ENCODE peak calls at places on chromosomes 6 and 20, in ten cellular contexts. U is A549, F is H54, E is adrenal gland, R is transverse colon, S is HepG2, L is ovary, V is GM12878, B is upper lobe of left lung, W is heart left ventricle. I is an unnamed sample.

GRCh38 chr6:109801794-109802193 is 110.7 kb downstream of the FIG4 start:
- DNase-seq in E (no peak), W (no peak), L (no peak), U (no peak), R (no peak), B (no peak), S (no peak), F (no peak), V (no peak), I (no peak)

GRCh38 chr20:64077876-64078551 is 1.3 kb downstream of the RGS19 start:
- DNase-seq in V (no peak), B (peak), W (no peak), L (no peak), F (no peak), S (no peak), E (no peak), U (no peak), R (peak), I (peak)

GRCh38 chr20:45823949-45824835 is 2.9 kb downstream of the TNNC2 start:
- DNase-seq in U (peak), L (peak), R (peak), S (peak), B (peak), E (peak), W (no peak), F (no peak), V (no peak), I (peak)

GRCh38 chr6:75098709-75099108 is 107.1 kb downstream of the COL12A1 start:
- DNase-seq in B (no peak), F (peak), W (peak), V (no peak), S (peak), R (peak), E (peak), L (peak), U (peak), I (peak)

GRCh38 chr20:61737812-61738443 is 327.8 kb downstream of the TAF4 start:
- DNase-seq in W (no peak), S (no peak), U (no peak), V (no peak), E (no peak), R (no peak), F (no peak), L (no peak), B (no peak), I (no peak)

GRCh38 chr6:169263836-169264608 is 10.4 kb upstream of the THBS2 start:
- DNase-seq in R (peak), E (peak), U (no peak), V (no peak), S (no peak), B (no peak), W (peak), F (no peak), L (no peak), I (no peak)

GRCh38 chr6:12436683-12437082 is 146.5 kb downstream of the EDN1 start:
- DNase-seq in U (no peak), R (no peak), E (no peak), W (no peak), V (no peak), B (no peak), L (no peak), S (peak), F (no peak), I (no peak)

GRCh38 chr6:41325446-41326066 is 9.9 kb upstream of the NCR2 start:
- DNase-seq in U (no peak), V (no peak), E (no peak), S (no peak), F (no peak), R (no peak), L (no peak), B (no peak), W (no peak), I (no peak)

GRCh38 chr20:47429409-47429808 is 72.3 kb upstream of the NCOA3 start:
- DNase-seq in U (no peak), W (no peak), S (peak), R (no peak), E (no peak), V (no peak), B (no peak), F (no peak), L (no peak), I (no peak)

GRCh38 chr20:63500902-63501817 is 2.3 kb upstream of the EEF1A2 start:
- DNase-seq in V (no peak), W (peak), R (no peak), S (no peak), B (no peak), E (no peak), L (no peak), U (no peak), F (no peak), I (no peak)

GRCh38 chr20:32164984-32165735 is 42.4 kb downstream of the PLAGL2 start:
- DNase-seq in W (no peak), V (no peak), B (no peak), U (no peak), F (no peak), S (no peak), E (peak), L (peak), R (no peak), I (no peak)

GRCh38 chr6:35562060-35562459 is 49.4 kb upstream of the TULP1 start:
- DNase-seq in V (no peak), S (no peak), W (peak), L (no peak), F (no peak), E (peak), B (peak), R (no peak), U (no peak), I (no peak)

GRCh38 chr20:64119681-64120341 is 12.4 kb upstream of the NPBWR2 start:
- DNase-seq in B (peak), U (no peak), E (peak), R (no peak), L (peak), W (peak), V (no peak), S (no peak), F (no peak), I (no peak)

GRCh38 chr6:44059359-44060342 is 67.6 kb downstream of the MRPL14 start:
- DNase-seq in F (no peak), U (no peak), L (no peak), V (no peak), E (peak), S (no peak), W (peak), R (no peak), B (no peak), I (peak)

GRCh38 chr6:7042056-7042653 is 65.6 kb upstream of the RREB1 start:
- DNase-seq in E (no peak), R (peak), V (no peak), W (no peak), U (no peak), S (peak), F (no peak), B (peak), L (no peak), I (peak)

GRCh38 chr20:37973059-37973910 is 60.0 kb downstream of the TTI1 start:
- DNase-seq in L (no peak), R (no peak), E (peak), B (no peak), S (no peak), V (no peak), W (no peak), U (no peak), F (no peak), I (no peak)

GRCh38 chr6:127737009-127737486 is 160.1 kb downstream of the C6orf58 start:
- DNase-seq in S (peak), V (peak), B (peak), E (peak), W (no peak), R (peak), F (peak), U (peak), L (no peak), I (peak)

GRCh38 chr6:100372326-100372725 is 92.4 kb downstream of the SIM1 start:
- DNase-seq in E (no peak), F (no peak), B (no peak), R (no peak), W (no peak), U (no peak), S (no peak), V (no peak), L (no peak), I (peak)

GRCh38 chr6:50842861-50843384 is 24.3 kb downstream of the TFAP2B start:
- DNase-seq in R (no peak), S (no peak), V (no peak), U (no peak), B (no peak), E (no peak), L (no peak), F (no peak), W (no peak), I (no peak)

GRCh38 chr20:11054266-11055025 is 380.6 kb upstream of the JAG1 start:
- DNase-seq in B (no peak), F (no peak), W (no peak), V (no peak), S (no peak), R (no peak), E (no peak), L (no peak), U (peak), I (no peak)

GRCh38 chr6:21348462-21349195 is 244.9 kb upstream of the SOX4 start:
- DNase-seq in L (no peak), U (peak), B (peak), F (peak), V (no peak), E (no peak), R (no peak), S (no peak), W (no peak), I (no peak)

GRCh38 chr20:9150632-9151031 is 81.7 kb downstream of the PLCB4 start:
- DNase-seq in L (no peak), U (no peak), S (no peak), V (no peak), R (no peak), W (no peak), B (no peak), F (no peak), E (no peak), I (no peak)

GRCh38 chr20:48400009-48400408 is 427.8 kb downstream of the PREX1 start:
- DNase-seq in F (no peak), S (no peak), W (no peak), B (no peak), U (no peak), R (no peak), V (no peak), E (no peak), L (no peak), I (no peak)

GRCh38 chr6:137451926-137452325 is 42.3 kb downstream of the OLIG3 start:
- DNase-seq in B (no peak), V (no peak), S (no peak), W (no peak), U (no peak), F (no peak), R (no peak), L (no peak), E (no peak), I (no peak)

DNA sequence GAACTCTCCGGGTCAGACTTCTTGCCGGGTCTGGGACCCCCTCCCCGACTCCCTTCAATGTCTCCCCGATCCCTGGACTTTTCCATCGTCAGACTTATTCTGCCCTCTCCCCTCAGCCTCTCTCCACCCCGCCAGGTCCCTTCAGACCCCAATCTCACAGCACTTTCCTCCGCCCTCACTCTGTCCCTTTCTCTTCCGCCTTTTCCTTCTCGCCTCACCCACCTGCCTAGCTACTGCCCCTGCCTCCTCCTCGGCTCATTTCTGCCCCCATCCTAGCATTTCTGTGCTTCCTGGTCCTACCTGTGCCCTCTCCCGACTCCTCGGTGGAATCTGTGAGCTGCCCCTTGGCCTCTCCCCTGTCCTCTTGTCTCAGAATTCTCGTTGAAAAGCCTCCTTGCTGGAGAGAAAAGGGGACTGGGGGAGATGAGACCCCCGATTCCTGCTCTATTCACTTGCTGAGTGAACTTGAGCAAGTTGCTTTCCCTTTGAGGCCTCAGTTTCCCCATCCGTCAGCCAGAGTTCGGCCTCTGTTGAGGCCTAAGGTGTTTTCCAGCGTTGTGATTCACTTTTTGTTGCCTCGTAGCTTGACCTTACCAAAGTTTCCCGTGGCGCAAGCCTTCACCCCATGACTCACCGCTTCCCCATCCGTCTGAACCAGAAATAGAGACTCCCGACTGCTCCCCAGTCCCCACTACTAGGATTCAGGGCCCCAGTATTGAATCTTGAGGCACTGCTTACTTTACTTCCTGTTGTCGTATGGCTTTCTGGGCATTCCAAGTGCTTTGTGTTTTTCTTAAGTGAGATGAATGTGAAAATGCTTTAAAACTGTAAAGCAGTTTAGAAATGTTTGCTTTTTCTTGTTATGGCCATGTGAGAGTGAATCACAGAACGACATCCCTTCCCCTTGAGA is 870 bp downstream of the CHMP4B start:
- DNase-seq in B (peak), U (peak), L (peak), E (peak), R (peak), F (peak), V (no peak), S (peak), W (no peak), I (peak)
- TF ChIP-seq POLR2A in B (peak), U (no peak), L (peak), E (no peak), R (peak), F (no peak), V (no peak), S (peak), W (no peak), I (no peak)

GRCh38 chr6:139713416-139713815 is 339.0 kb upstream of the CITED2 start:
- DNase-seq in L (no peak), S (no peak), V (no peak), U (no peak), E (no peak), B (no peak), R (no peak), W (no peak), F (no peak), I (no peak)

GRCh38 chr6:139708342-139709199 is 334.1 kb upstream of the CITED2 start:
- DNase-seq in F (peak), V (no peak), W (no peak), S (peak), B (no peak), U (peak), E (peak), L (no peak), R (no peak), I (no peak)

GRCh38 chr6:139710578-139710977 is 336.1 kb upstream of the CITED2 start:
- DNase-seq in F (no peak), U (no peak), S (no peak), W (no peak), L (no peak), V (no peak), R (no peak), B (no peak), E (no peak), I (no peak)

GRCh38 chr6:139711714-139712585 is 337.5 kb upstream of the CITED2 start:
- DNase-seq in B (no peak), W (no peak), U (no peak), F (no peak), S (no peak), E (no peak), L (no peak), R (no peak), V (no peak), I (no peak)

DNA sequence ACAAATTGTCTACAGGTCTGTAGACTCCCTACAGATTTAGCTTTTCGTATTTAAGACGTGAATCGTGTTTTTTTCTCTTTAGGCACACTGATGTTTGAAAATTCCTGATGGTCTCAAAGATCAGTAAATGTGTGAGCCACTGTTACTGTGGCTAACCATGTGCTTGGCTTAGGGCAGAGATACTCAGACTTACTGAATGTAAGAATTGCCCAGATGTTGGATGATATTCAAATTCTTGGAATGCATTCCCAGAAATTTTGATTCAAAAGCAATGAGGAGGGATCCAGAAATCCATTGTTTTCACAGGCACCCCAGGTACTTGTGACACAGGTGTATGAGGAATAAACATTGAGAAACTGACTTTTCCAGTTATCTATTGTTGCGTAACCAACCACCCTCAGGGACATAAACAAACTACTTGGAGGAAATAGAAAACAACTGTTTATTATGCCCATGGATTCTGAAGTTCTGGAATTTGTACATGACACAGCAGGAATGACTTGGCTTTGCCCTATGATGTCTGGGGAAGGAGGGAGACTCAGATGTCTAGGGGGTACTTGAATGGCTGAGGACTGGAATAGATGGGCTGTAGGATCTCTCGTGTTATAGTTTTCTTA is 339.6 kb upstream of the CITED2 start:
- DNase-seq in S (no peak), W (no peak), E (no peak), R (no peak), L (no peak), B (no peak), V (no peak), U (peak), F (no peak), I (no peak)
- TF ChIP-seq POLR2A in S (no peak), W (no peak), E (no peak), R (no peak), L (no peak), B (no peak), V (no peak), U (no peak), F (no peak), I (no peak)

DNA sequence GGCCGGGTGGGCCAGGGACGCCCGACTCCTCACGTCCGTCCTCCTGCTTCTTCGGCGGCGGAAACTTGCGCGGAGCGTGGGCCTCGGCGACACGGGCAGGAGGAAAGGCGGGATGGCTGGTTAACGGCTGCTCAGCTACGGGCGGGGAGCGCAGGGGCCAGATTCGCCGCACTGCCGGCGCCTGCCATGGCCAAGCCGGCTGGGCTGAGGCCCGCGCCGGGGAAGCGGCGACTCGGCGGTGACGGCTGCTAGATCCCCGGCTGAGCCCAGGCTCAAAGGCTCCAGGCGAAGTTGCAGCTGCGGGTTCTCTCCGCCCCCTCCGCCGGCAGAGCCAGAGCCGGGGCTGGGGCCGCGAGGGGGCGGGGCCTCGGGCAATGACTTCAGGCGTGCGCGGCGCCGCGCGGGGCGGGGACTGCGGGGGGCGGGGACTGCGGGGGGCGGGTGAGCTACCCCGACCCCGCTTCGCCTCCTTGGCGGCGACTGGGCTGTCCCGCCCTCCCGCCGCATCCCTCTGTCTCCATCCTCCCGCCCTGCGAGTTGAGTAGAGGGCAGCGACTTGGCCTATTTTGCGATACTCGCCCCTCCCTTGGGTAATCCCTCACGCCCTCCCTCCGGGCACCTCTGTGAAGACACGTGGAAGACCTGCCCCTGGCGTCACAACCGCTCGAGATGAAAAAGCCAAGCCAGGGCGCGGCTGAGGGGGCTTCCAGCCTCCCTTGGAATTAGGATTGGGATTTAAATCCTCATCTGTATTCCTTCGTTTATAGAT is at the start of gene CEP85L:
- DNase-seq in B (peak), U (peak), E (peak), S (peak), F (peak), R (peak), V (peak), W (peak), L (peak), I (peak)
- TF ChIP-seq POLR2A in B (peak), U (peak), E (peak), S (peak), F (peak), R (peak), V (peak), W (peak), L (peak), I (peak)

DNA sequence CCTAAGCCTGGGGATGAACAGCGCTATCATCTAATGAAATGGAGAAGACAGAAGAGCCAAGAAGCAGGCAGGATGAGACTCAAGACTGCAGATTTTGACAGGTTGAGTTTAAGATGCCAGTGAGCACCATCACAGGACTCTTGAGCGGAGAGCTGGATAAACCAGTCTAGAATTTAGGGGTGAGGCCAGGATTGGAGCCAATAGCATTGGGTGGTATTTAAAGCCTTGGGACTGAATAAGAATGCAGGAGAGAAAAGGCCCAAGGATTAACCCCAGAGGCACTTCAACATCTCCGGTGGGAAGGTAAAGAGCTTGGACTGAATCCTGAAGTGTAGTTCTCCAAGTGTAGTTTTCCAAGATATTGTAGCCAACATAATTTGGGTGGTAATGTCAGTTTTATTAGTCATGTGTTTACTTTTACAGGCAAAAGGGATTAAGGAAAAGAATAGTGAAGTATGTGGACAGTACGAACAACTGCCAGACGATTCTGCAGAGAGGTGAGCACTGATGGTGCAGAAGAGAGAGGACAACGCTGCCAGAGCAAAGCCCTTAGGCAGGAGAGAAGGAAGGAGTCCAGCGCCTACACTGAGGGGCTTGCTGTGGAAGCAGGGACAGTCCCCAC is 85.2 kb downstream of the DTNBP1 start:
- DNase-seq in W (no peak), L (no peak), U (no peak), F (no peak), B (no peak), S (no peak), V (no peak), E (no peak), R (no peak), I (no peak)
- TF ChIP-seq POLR2A in W (no peak), L (no peak), U (no peak), F (no peak), B (no peak), S (no peak), V (no peak), E (no peak), R (no peak), I (no peak)

GRCh38 chr6:163404825-163405265 is 9.7 kb upstream of the QKI start:
- DNase-seq in V (no peak), R (peak), W (peak), B (peak), L (no peak), S (peak), E (peak), U (no peak), F (no peak), I (peak)

GRCh38 chr6:163406830-163407229 is 7.7 kb upstream of the QKI start:
- DNase-seq in U (no peak), S (no peak), W (no peak), L (no peak), F (no peak), V (no peak), E (no peak), B (no peak), R (no peak), I (no peak)

GRCh38 chr6:163405412-163406309 is 8.9 kb upstream of the QKI start:
- DNase-seq in B (peak), S (peak), E (peak), R (peak), F (no peak), L (peak), W (peak), V (no peak), U (no peak), I (peak)

GRCh38 chr6:163408352-163408991 is 6.0 kb upstream of the QKI start:
- DNase-seq in F (no peak), U (peak), V (no peak), L (no peak), B (no peak), S (peak), E (no peak), W (no peak), R (no peak), I (no peak)

GRCh38 chr6:163406320-163406719 is 8.2 kb upstream of the QKI start:
- DNase-seq in W (no peak), U (no peak), L (no peak), E (no peak), V (no peak), R (no peak), B (no peak), S (no peak), F (no peak), I (no peak)
- TF ChIP-seq POLR2A in W (no peak), U (no peak), L (no peak), E (no peak), V (no peak), R (no peak), B (no peak), S (no peak), F (no peak), I (no peak)